ENCODE peak calls at places on chromosomes 3 and 15, in six cellular contexts. One of them, this sample, is unnamed.

GRCh38 chr3:63135362-63135761 is 142.7 kb upstream of the SYNPR start:
- DNase-seq in trophoblast cell: no peak
- DNase-seq in H9: no peak
- DNase-seq in H1: no peak
- DNase-seq in neuronal stem cell: peak
- DNase-seq in mesenchymal stem cell: no peak
- DNase-seq in this sample: no peak

GRCh38 chr3:120622870-120623718 is 27.0 kb downstream of the NDUFB4 start:
- DNase-seq in trophoblast cell: peak
- DNase-seq in H9: peak
- DNase-seq in H1: peak
- DNase-seq in neuronal stem cell: no peak
- DNase-seq in mesenchymal stem cell: no peak
- DNase-seq in this sample: peak

GRCh38 chr3:73509812-73510211 is 114.9 kb downstream of the PDZRN3 start:
- DNase-seq in trophoblast cell: no peak
- DNase-seq in H9: no peak
- DNase-seq in H1: no peak
- DNase-seq in neuronal stem cell: no peak
- DNase-seq in mesenchymal stem cell: peak
- DNase-seq in this sample: peak

GRCh38 chr15:31571676-31572075 is 245.0 kb downstream of the KLF13 start:
- DNase-seq in trophoblast cell: no peak
- DNase-seq in H9: no peak
- DNase-seq in H1: no peak
- DNase-seq in neuronal stem cell: no peak
- DNase-seq in mesenchymal stem cell: no peak
- DNase-seq in this sample: peak

GRCh38 chr3:160685144-160685766 is 8.3 kb downstream of the ARL14 start:
- DNase-seq in trophoblast cell: no peak
- DNase-seq in H9: no peak
- DNase-seq in H1: no peak
- DNase-seq in neuronal stem cell: no peak
- DNase-seq in mesenchymal stem cell: peak
- DNase-seq in this sample: peak

GRCh38 chr15:81292516-81293001 is 31.4 kb downstream of the STARD5 start:
- DNase-seq in trophoblast cell: no peak
- DNase-seq in H9: no peak
- DNase-seq in H1: no peak
- DNase-seq in neuronal stem cell: no peak
- DNase-seq in mesenchymal stem cell: no peak
- DNase-seq in this sample: no peak

GRCh38 chr3:142863010-142863787 is 25.7 kb downstream of the PCOLCE2 start:
- DNase-seq in trophoblast cell: peak
- DNase-seq in H9: peak
- DNase-seq in H1: no peak
- DNase-seq in neuronal stem cell: no peak
- DNase-seq in mesenchymal stem cell: no peak
- DNase-seq in this sample: no peak

GRCh38 chr3:73513260-73513659 is 111.5 kb downstream of the PDZRN3 start:
- DNase-seq in trophoblast cell: no peak
- DNase-seq in H9: no peak
- DNase-seq in H1: no peak
- DNase-seq in neuronal stem cell: no peak
- DNase-seq in mesenchymal stem cell: no peak
- DNase-seq in this sample: no peak

GRCh38 chr3:12545473-12545791 is at the start of gene MKRN2OS:
- DNase-seq in trophoblast cell: peak
- DNase-seq in H9: no peak
- DNase-seq in H1: peak
- DNase-seq in neuronal stem cell: no peak
- DNase-seq in mesenchymal stem cell: peak
- DNase-seq in this sample: peak

GRCh38 chr15:92869263-92869940 is 30.7 kb upstream of the CHD2 start:
- DNase-seq in trophoblast cell: peak
- DNase-seq in H9: no peak
- DNase-seq in H1: no peak
- DNase-seq in neuronal stem cell: no peak
- DNase-seq in mesenchymal stem cell: no peak
- DNase-seq in this sample: peak

GRCh38 chr15:92651877-92652575 is 3.5 kb downstream of the FAM174B start:
- DNase-seq in trophoblast cell: peak
- DNase-seq in H9: no peak
- DNase-seq in H1: no peak
- DNase-seq in neuronal stem cell: no peak
- DNase-seq in mesenchymal stem cell: no peak
- DNase-seq in this sample: no peak

GRCh38 chr3:198030726-198031125 is 70.7 kb downstream of the LMLN start:
- DNase-seq in trophoblast cell: no peak
- DNase-seq in H9: no peak
- DNase-seq in H1: no peak
- DNase-seq in neuronal stem cell: no peak
- DNase-seq in mesenchymal stem cell: no peak
- DNase-seq in this sample: no peak

GRCh38 chr3:182683335-182684257 is 109.7 kb upstream of the ATP11B start:
- DNase-seq in trophoblast cell: peak
- DNase-seq in H9: peak
- DNase-seq in H1: peak
- DNase-seq in neuronal stem cell: peak
- DNase-seq in mesenchymal stem cell: peak
- DNase-seq in this sample: peak

GRCh38 chr15:43799945-43800285 is at the start of gene SERINC4:
- DNase-seq in trophoblast cell: no peak
- DNase-seq in H9: no peak
- DNase-seq in H1: no peak
- DNase-seq in neuronal stem cell: no peak
- DNase-seq in mesenchymal stem cell: no peak
- DNase-seq in this sample: no peak

GRCh38 chr15:51803961-51804360 is 25.5 kb upstream of the TMOD3 start:
- DNase-seq in trophoblast cell: peak
- DNase-seq in H9: no peak
- DNase-seq in H1: no peak
- DNase-seq in neuronal stem cell: no peak
- DNase-seq in mesenchymal stem cell: no peak
- DNase-seq in this sample: peak

GRCh38 chr3:13172644-13173013 is 99.4 kb upstream of the IQSEC1 start:
- DNase-seq in trophoblast cell: no peak
- DNase-seq in H9: no peak
- DNase-seq in H1: no peak
- DNase-seq in neuronal stem cell: no peak
- DNase-seq in mesenchymal stem cell: no peak
- DNase-seq in this sample: no peak

GRCh38 chr3:125207507-125207906 is 5.0 kb downstream of the SLC12A8 start:
- DNase-seq in trophoblast cell: no peak
- DNase-seq in H9: no peak
- DNase-seq in H1: no peak
- DNase-seq in neuronal stem cell: no peak
- DNase-seq in mesenchymal stem cell: no peak
- DNase-seq in this sample: no peak

GRCh38 chr15:99452010-99452409 is 113.8 kb upstream of the MEF2A start:
- DNase-seq in trophoblast cell: no peak
- DNase-seq in H9: no peak
- DNase-seq in H1: peak
- DNase-seq in neuronal stem cell: no peak
- DNase-seq in mesenchymal stem cell: no peak
- DNase-seq in this sample: no peak

GRCh38 chr3:9994086-9994844 is 7.6 kb upstream of the EMC3 start:
- DNase-seq in trophoblast cell: no peak
- DNase-seq in H9: no peak
- DNase-seq in H1: no peak
- DNase-seq in neuronal stem cell: no peak
- DNase-seq in mesenchymal stem cell: no peak
- DNase-seq in this sample: peak

GRCh38 chr3:13851091-13851849 is 28.6 kb downstream of the WNT7A start:
- DNase-seq in trophoblast cell: no peak
- DNase-seq in H9: no peak
- DNase-seq in H1: no peak
- DNase-seq in neuronal stem cell: no peak
- DNase-seq in mesenchymal stem cell: no peak
- DNase-seq in this sample: no peak

GRCh38 chr15:71773206-71773859 is 37.0 kb upstream of the NR2E3 start:
- DNase-seq in trophoblast cell: no peak
- DNase-seq in H9: no peak
- DNase-seq in H1: no peak
- DNase-seq in neuronal stem cell: no peak
- DNase-seq in mesenchymal stem cell: no peak
- DNase-seq in this sample: peak

GRCh38 chr15:67836477-67836876 is 3.4 kb downstream of the RNU6-1 start:
- DNase-seq in trophoblast cell: no peak
- DNase-seq in H9: no peak
- DNase-seq in H1: peak
- DNase-seq in neuronal stem cell: no peak
- DNase-seq in mesenchymal stem cell: no peak
- DNase-seq in this sample: peak

GRCh38 chr15:70196314-70197291 is 98.9 kb upstream of the TLE3 start:
- DNase-seq in trophoblast cell: peak
- DNase-seq in H9: peak
- DNase-seq in H1: peak
- DNase-seq in neuronal stem cell: peak
- DNase-seq in mesenchymal stem cell: peak
- DNase-seq in this sample: peak

GRCh38 chr3:126033765-126034164 is 50.2 kb downstream of the SLC41A3 start:
- DNase-seq in trophoblast cell: no peak
- DNase-seq in H9: no peak
- DNase-seq in H1: no peak
- DNase-seq in neuronal stem cell: no peak
- DNase-seq in mesenchymal stem cell: no peak
- DNase-seq in this sample: no peak

GRCh38 chr3:161274691-161275298 is 53.7 kb downstream of the NMD3 start:
- DNase-seq in trophoblast cell: no peak
- DNase-seq in H9: peak
- DNase-seq in H1: peak
- DNase-seq in neuronal stem cell: peak
- DNase-seq in mesenchymal stem cell: peak
- DNase-seq in this sample: peak

GRCh38 chr3:21170964-21171363 is 580.0 kb downstream of the ZNF385D start:
- DNase-seq in trophoblast cell: no peak
- DNase-seq in H9: peak
- DNase-seq in H1: no peak
- DNase-seq in neuronal stem cell: peak
- DNase-seq in mesenchymal stem cell: no peak
- DNase-seq in this sample: no peak

GRCh38 chr15:98658831-98659699 is 10.7 kb downstream of the IGF1R start:
- DNase-seq in trophoblast cell: peak
- DNase-seq in H9: no peak
- DNase-seq in H1: peak
- DNase-seq in neuronal stem cell: no peak
- DNase-seq in mesenchymal stem cell: peak
- DNase-seq in this sample: peak

GRCh38 chr3:76034652-76035051 is 249.3 kb upstream of the ZNF717 start:
- DNase-seq in trophoblast cell: no peak
- DNase-seq in H9: no peak
- DNase-seq in H1: no peak
- DNase-seq in neuronal stem cell: no peak
- DNase-seq in mesenchymal stem cell: no peak
- DNase-seq in this sample: no peak

GRCh38 chr15:52466134-52466701 is 62.5 kb downstream of the MYO5A start:
- DNase-seq in trophoblast cell: peak
- DNase-seq in H9: peak
- DNase-seq in H1: no peak
- DNase-seq in neuronal stem cell: no peak
- DNase-seq in mesenchymal stem cell: no peak
- DNase-seq in this sample: no peak

DNA sequence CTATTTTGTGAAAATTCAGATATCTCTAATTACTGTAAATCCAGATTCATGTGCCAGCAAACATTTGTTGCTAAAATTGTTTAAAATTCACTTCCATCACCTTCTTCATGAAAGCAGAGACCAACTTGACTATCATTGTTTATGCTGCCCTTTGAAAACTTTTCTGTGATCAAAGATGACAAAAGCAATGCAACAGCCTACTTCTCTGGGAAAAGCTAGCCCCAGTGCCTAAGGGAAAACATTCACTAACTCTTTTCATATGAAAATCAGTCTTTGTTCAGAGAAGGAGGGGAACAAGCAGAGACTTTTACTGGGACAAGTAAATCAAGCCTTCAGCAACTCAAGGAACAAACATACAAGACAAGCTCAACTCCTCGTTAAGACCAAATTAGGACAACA is 177.9 kb upstream of the P2RY1 start:
- DNase-seq in trophoblast cell: no peak
- DNase-seq in H9: no peak
- DNase-seq in H1: no peak
- DNase-seq in neuronal stem cell: peak
- DNase-seq in mesenchymal stem cell: no peak
- DNase-seq in this sample: no peak
- H3K9ac ChIP-seq in trophoblast cell: no peak
- H3K9ac ChIP-seq in H9: no peak
- H3K9ac ChIP-seq in H1: peak
- H3K9ac ChIP-seq in neuronal stem cell: no peak
- H3K9ac ChIP-seq in mesenchymal stem cell: no peak
- H3K9ac ChIP-seq in this sample: no peak

DNA sequence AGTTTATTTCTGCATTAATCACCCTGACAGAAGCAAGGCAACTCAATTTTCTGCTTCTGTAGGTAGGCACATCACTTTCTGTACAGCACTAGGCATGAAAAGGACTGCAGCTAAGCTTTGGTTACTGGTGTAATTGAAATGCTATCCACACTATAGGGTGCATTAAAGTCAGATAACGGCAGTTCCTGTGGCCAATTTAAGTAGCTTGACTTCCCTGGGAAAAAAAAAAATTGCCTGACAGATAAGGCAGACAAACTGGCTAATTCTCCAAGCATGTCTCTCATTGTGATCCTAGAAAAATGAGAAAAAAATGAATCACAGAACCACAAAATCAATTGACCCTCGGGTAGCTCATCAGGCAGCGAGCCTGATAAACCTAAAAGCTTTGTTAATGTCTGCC is 151.4 kb downstream of the MEIS2 start:
- DNase-seq in trophoblast cell: no peak
- DNase-seq in H9: no peak
- DNase-seq in H1: no peak
- DNase-seq in neuronal stem cell: no peak
- DNase-seq in mesenchymal stem cell: no peak
- DNase-seq in this sample: no peak
- H3K14ac ChIP-seq in trophoblast cell: no peak
- H3K14ac ChIP-seq in H9: no peak
- H3K14ac ChIP-seq in H1: no peak
- H3K14ac ChIP-seq in neuronal stem cell: no peak
- H3K14ac ChIP-seq in mesenchymal stem cell: no peak
- H3K14ac ChIP-seq in this sample: no peak

GRCh38 chr3:71110531-71111222 is 472.9 kb downstream of the FOXP1 start:
- DNase-seq in trophoblast cell: no peak
- DNase-seq in H9: no peak
- DNase-seq in H1: no peak
- DNase-seq in neuronal stem cell: no peak
- DNase-seq in mesenchymal stem cell: no peak
- DNase-seq in this sample: no peak
- H3K9ac ChIP-seq in trophoblast cell: no peak
- H3K9ac ChIP-seq in H9: no peak
- H3K9ac ChIP-seq in H1: no peak
- H3K9ac ChIP-seq in neuronal stem cell: no peak
- H3K9ac ChIP-seq in mesenchymal stem cell: no peak
- H3K9ac ChIP-seq in this sample: no peak

DNA sequence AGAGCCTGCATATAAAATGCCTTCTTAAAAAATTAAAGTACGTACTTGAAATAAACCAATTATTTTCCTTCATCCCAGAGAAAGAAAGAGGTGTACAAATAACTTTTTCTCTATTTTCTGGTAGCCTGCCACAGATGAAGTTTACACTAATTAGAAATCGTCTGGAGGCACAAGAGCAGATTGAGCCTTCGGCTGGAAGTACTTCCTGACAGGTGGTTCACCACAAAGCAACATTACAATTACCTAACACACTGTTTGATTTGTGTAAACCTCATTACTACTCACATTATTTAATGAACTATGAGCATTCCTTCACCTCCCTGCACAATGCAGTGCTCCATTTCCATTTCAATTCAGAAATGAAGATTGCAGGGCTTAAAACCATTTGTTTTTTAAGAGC is 856.1 kb downstream of the SI start:
- DNase-seq in trophoblast cell: no peak
- DNase-seq in H9: no peak
- DNase-seq in H1: no peak
- DNase-seq in neuronal stem cell: no peak
- DNase-seq in mesenchymal stem cell: no peak
- DNase-seq in this sample: no peak
- H3K14ac ChIP-seq in trophoblast cell: no peak
- H3K14ac ChIP-seq in H9: no peak
- H3K14ac ChIP-seq in H1: no peak
- H3K14ac ChIP-seq in neuronal stem cell: no peak
- H3K14ac ChIP-seq in mesenchymal stem cell: no peak
- H3K14ac ChIP-seq in this sample: no peak